ENCODE peak calls at places on chromosomes 3 and 15, in seven cellular contexts. O is mesendoderm, W is H9, Y is IMR-90, B is H1, I is neuronal stem cell, T is trophoblast cell. M is an unnamed sample.
A peak's percentile ranks its signal among the peaks of the same experiment; 100 is the strongest.

GRCh38 chr3:44104668-44105321 is 136.9 kb upstream of the TOPAZ1 start:
- DNase-seq in O (peak; percentile 79), W (no peak), Y (peak; percentile 16), B (no peak), I (no peak), T (peak; percentile 60), M (peak; percentile 17)

GRCh38 chr3:54121404-54122045 is 827 bp upstream of the CACNA2D3 start:
- DNase-seq in O (peak; percentile 44), W (no peak), Y (no peak), B (peak; percentile 75), I (no peak), T (peak; percentile 31), M (no peak)

GRCh38 chr3:65259946-65260345 is 572.1 kb upstream of the ADAMTS9 start:
- DNase-seq in O (no peak), W (no peak), Y (no peak), B (no peak), I (no peak), T (no peak), M (no peak)

GRCh38 chr3:32758375-32758753 is 59.4 kb upstream of the TRIM71 start:
- DNase-seq in O (no peak), W (no peak), Y (peak; percentile 84), B (no peak), I (no peak), T (no peak), M (peak; percentile 64)

GRCh38 chr3:68893600-68894239 is 38.6 kb downstream of the TAFA4 start:
- DNase-seq in O (peak; percentile 39), W (no peak), Y (peak; percentile 44), B (no peak), I (peak; percentile 36), T (peak; percentile 76), M (peak; percentile 50)

GRCh38 chr3:142417302-142417701 is 30.5 kb downstream of the XRN1 start:
- DNase-seq in O (no peak), W (no peak), Y (no peak), B (no peak), I (no peak), T (no peak), M (no peak)

GRCh38 chr15:66138096-66138783 is 115.3 kb downstream of the MEGF11 start:
- DNase-seq in O (no peak), W (no peak), Y (no peak), B (no peak), I (no peak), T (no peak), M (no peak)

GRCh38 chr3:132006605-132007204 is 28.1 kb downstream of the CPNE4 start:
- DNase-seq in O (peak; percentile 52), W (peak; percentile 48), Y (peak; percentile 24), B (peak; percentile 66), I (peak; percentile 9), T (peak; percentile 73), M (peak; percentile 37)

GRCh38 chr3:66655673-66656072 is 154.9 kb upstream of the LRIG1 start:
- DNase-seq in O (no peak), W (no peak), Y (no peak), B (no peak), I (peak; percentile 42), T (no peak), M (no peak)

GRCh38 chr3:146817705-146818104 is 212.6 kb upstream of the PLSCR5 start:
- DNase-seq in O (peak; percentile 50), W (no peak), Y (peak; percentile 16), B (no peak), I (no peak), T (peak; percentile 45), M (peak; percentile 35)

GRCh38 chr15:55770808-55771207 is 27.9 kb upstream of the PRTG start:
- DNase-seq in O (no peak), W (no peak), Y (no peak), B (no peak), I (no peak), T (no peak), M (no peak)

GRCh38 chr3:194296448-194296831 is 54.7 kb downstream of the CPN2 start:
- DNase-seq in O (peak; percentile 97), W (peak; percentile 54), Y (peak; percentile 50), B (no peak), I (peak; percentile 70), T (peak; percentile 72), M (peak; percentile 75)

GRCh38 chr3:119380697-119381096 is 82.7 kb downstream of the TMEM39A start:
- DNase-seq in O (no peak), W (no peak), Y (peak; percentile 11), B (no peak), I (no peak), T (no peak), M (peak; percentile 6)

GRCh38 chr3:66479532-66479947 is 21.3 kb downstream of the LRIG1 start:
- DNase-seq in O (no peak), W (no peak), Y (no peak), B (no peak), I (no peak), T (no peak), M (no peak)

GRCh38 chr3:129820587-129820986 is 72.9 kb downstream of the TMCC1 start:
- DNase-seq in O (no peak), W (no peak), Y (no peak), B (no peak), I (no peak), T (no peak), M (no peak)

GRCh38 chr3:38153986-38154608 is 11.2 kb upstream of the OXSR1 start:
- DNase-seq in O (no peak), W (no peak), Y (peak; percentile 80), B (no peak), I (no peak), T (peak; percentile 98), M (peak; percentile 75)

GRCh38 chr3:185796431-185797107 is 28.3 kb downstream of the IGF2BP2 start:
- DNase-seq in O (no peak), W (no peak), Y (peak; percentile 85), B (no peak), I (no peak), T (peak; percentile 97), M (peak; percentile 62)

GRCh38 chr3:154990543-154990942 is 89.6 kb upstream of the MME start:
- DNase-seq in O (no peak), W (no peak), Y (no peak), B (no peak), I (no peak), T (no peak), M (no peak)
- H3K18ac ChIP-seq in O (no peak overlapping the region), W (no peak overlapping the region), Y (no peak overlapping the region), B (no peak overlapping the region), I (no peak overlapping the region), T (no peak overlapping the region), M (no peak overlapping the region)

DNA sequence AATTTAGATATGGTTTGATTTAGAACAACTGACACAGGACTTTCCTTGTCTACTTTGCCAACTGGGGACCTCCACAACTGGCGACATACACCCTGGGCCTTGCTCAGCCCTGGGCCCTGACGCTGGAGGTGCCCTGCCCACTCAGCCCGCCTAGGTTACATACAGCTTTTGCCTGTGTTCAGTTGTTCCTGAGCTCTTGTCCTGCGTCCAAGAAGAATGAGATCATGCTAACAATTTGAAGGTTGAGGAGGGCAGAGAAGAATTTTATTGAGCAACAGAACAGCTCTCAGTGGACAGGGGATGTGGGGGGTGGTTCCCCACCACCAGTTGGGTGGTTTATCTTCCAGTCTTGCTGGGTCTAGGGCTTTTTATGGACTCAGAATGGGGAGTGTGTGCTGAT is 67.9 kb downstream of the IQCH start:
- DNase-seq in O (no peak), W (no peak), Y (peak; percentile 56), B (no peak), I (no peak), T (no peak), M (peak; percentile 24)
- H3K18ac ChIP-seq in O (no peak overlapping the region), W (no peak overlapping the region), Y (no peak overlapping the region), B (no peak overlapping the region), I (no peak overlapping the region), T (no peak overlapping the region), M (no peak overlapping the region)

DNA sequence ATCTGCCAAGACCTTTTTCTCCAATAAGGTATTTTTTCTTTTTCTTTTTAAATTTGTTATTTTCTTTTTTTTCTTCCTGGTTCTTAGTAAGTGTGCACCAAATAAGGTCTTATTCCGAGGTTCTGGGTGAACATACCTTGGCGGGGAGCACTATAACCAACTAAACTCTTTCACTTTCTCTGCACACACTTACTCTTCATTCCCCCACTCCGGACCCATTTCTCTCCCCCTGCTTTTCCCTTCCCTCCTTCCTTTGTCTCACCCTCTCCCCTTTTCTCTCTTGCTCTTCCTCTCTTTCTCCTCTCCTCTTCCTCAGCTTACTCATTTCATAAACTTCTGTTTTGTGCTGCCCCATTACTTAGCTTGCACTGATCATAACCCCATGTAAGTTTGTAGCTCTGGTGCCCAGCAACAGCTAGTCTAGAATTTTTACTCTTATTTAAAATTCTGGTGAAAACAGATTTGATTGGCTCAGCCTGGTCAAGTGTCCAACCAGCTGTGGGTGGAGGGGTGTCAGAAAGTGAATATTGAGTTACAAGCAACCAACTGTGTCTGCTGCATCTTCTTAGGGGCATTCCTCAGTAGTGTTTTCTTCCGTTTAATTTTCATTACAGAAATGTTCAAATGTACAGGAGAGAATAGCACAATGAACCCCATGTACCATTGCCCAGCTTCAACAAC is 297.5 kb downstream of the SHQ1 start:
- DNase-seq in O (no peak), W (no peak), Y (no peak), B (no peak), I (no peak), T (no peak), M (no peak)
- H3K18ac ChIP-seq in O (no peak overlapping the region), W (no peak overlapping the region), Y (no peak overlapping the region), B (no peak overlapping the region), I (no peak overlapping the region), T (no peak overlapping the region), M (no peak overlapping the region)

DNA sequence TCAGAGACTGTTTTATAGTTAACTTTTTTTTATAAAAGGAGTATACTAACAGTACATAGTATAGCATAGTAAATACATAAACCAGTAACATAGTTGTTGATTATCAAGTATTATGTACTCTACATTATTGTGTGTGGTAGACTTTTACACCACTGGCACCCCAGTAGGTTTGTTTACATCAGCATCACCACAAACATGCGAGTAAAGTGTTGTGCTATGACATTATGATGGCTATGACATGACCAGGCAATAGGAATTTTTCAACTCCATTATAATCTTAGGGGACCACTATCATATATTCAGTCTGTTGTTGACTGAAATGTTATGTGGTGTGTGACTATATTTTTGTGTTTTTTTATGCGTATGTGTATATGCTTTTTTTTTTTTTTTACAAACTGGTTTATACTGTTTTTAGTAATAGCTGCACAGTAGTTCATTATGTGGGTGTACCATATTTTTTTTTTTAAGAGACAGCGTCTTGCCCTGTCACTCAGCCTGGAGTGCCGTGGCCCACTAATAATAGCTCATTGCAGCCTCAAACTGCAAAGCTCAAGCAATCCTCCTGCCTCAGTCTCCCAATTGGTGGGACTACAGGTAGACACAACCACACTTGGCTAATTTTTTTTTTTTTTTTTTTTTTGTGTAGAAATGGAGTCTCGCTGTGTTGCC is 1.9 kb downstream of the CAPN7 start:
- DNase-seq in O (no peak), W (no peak), Y (peak; percentile 17), B (no peak), I (no peak), T (no peak), M (peak; percentile 53)
- H3K18ac ChIP-seq in O (no peak overlapping the region), W (no peak overlapping the region), Y (no peak overlapping the region), B (no peak overlapping the region), I (no peak overlapping the region), T (no peak overlapping the region), M (no peak overlapping the region)